ENCODE peak calls at places on chromosome 1, in nine cellular contexts. P is mammary epithelial cell, E is uterus, C is heart right ventricle, V is adrenal gland, S is nephron progenitor cell, N is HFF-Myc, R is cardiac muscle cell, A is kidney epithelial cell. W is an unnamed sample.

GRCh38 chr1:34885405-34886247 is 26.1 kb upstream of the SMIM12 start:
- DNase-seq in V (peak), P (no peak), S (peak), N (no peak), A (no peak), E (peak), C (peak), R (peak), W (no peak)

GRCh38 chr1:229024528-229025119 is 246.3 kb upstream of the RAB4A start:
- DNase-seq in A (peak), C (no peak), E (peak), R (no peak), S (no peak), V (peak), P (peak), N (peak), W (peak)

GRCh38 chr1:248905662-248905948 is 430 bp upstream of the PGBD2 start:
- DNase-seq in V (no peak), A (no peak), N (no peak), R (no peak), P (no peak), C (no peak), E (no peak), S (no peak), W (no peak)

GRCh38 chr1:64561993-64562392 is 92.1 kb downstream of the CACHD1 start:
- DNase-seq in V (no peak), N (no peak), A (no peak), R (no peak), P (no peak), C (no peak), E (no peak), S (no peak), W (no peak)

GRCh38 chr1:228416217-228416971 is at the start of gene TRIM17:
- DNase-seq in V (no peak), P (no peak), R (peak), C (no peak), E (no peak), A (no peak), N (no peak), S (peak), W (no peak)

GRCh38 chr1:31812158-31812829 is 3.5 kb downstream of the SPOCD1 start:
- DNase-seq in P (no peak), E (no peak), N (no peak), V (peak), S (no peak), R (no peak), A (no peak), C (no peak), W (no peak)

GRCh38 chr1:206508956-206509355 is 1.6 kb downstream of the RASSF5 start:
- DNase-seq in P (no peak), N (no peak), R (peak), C (no peak), A (no peak), E (no peak), V (no peak), S (no peak), W (no peak)

GRCh38 chr1:169245706-169246105 is 121.9 kb downstream of the NME7 start:
- DNase-seq in P (no peak), S (no peak), N (no peak), C (no peak), V (no peak), R (no peak), E (no peak), A (no peak), W (no peak)

GRCh38 chr1:223022641-223023473 is 120.2 kb downstream of the TLR5 start:
- DNase-seq in N (no peak), E (no peak), V (no peak), C (peak), R (no peak), S (peak), A (no peak), P (no peak), W (no peak)

GRCh38 chr1:240237305-240237721 is 145.6 kb downstream of the FMN2 start:
- DNase-seq in S (no peak), C (no peak), N (peak), V (no peak), R (peak), P (no peak), E (no peak), A (no peak), W (no peak)

GRCh38 chr1:204567067-204567466 is 50.9 kb downstream of the MDM4 start:
- DNase-seq in A (no peak), N (no peak), P (no peak), C (no peak), E (no peak), S (no peak), R (no peak), V (no peak), W (no peak)

GRCh38 chr1:179437171-179437570 is 71.4 kb downstream of the AXDND1 start:
- DNase-seq in N (no peak), S (no peak), A (no peak), V (no peak), R (no peak), P (no peak), C (no peak), E (no peak), W (no peak)

GRCh38 chr1:29808141-29808995 is 572.0 kb downstream of the PTPRU start:
- DNase-seq in E (peak), S (no peak), A (no peak), V (peak), P (no peak), R (no peak), N (no peak), C (no peak), W (no peak)

GRCh38 chr1:111346089-111346885 is 55.6 kb downstream of the CHIA start:
- DNase-seq in P (peak), C (peak), V (peak), E (peak), S (peak), A (peak), R (peak), N (peak), W (peak)

GRCh38 chr1:32765561-32766327 is 51.4 kb downstream of the YARS1 start:
- DNase-seq in N (no peak), A (no peak), C (no peak), P (no peak), S (peak), V (peak), R (no peak), E (no peak), W (no peak)

GRCh38 chr1:229420224-229420623 is 13.7 kb downstream of the ACTA1 start:
- DNase-seq in S (no peak), E (no peak), P (no peak), C (no peak), R (no peak), V (no peak), A (no peak), N (no peak), W (no peak)

GRCh38 chr1:9596419-9597123 is 7.9 kb downstream of the TMEM201 start:
- DNase-seq in R (no peak), V (no peak), C (no peak), E (no peak), A (no peak), S (no peak), P (no peak), N (no peak), W (no peak)

GRCh38 chr1:24981632-24982007 is 51.5 kb upstream of the RUNX3 start:
- DNase-seq in R (no peak), E (no peak), V (no peak), P (no peak), S (no peak), C (no peak), N (no peak), A (no peak), W (no peak)

GRCh38 chr1:59570524-59570923 is 244.2 kb upstream of the HOOK1 start:
- DNase-seq in E (no peak), N (no peak), C (no peak), R (no peak), S (no peak), V (no peak), A (no peak), P (no peak), W (no peak)

GRCh38 chr1:85289207-85289847 is 12.9 kb upstream of the BCL10 start:
- DNase-seq in A (peak), V (no peak), R (no peak), E (no peak), C (no peak), S (no peak), N (peak), P (peak), W (no peak)

GRCh38 chr1:189654906-189655305 is 822.8 kb downstream of the BRINP3 start:
- DNase-seq in P (peak), R (no peak), N (no peak), S (no peak), C (no peak), A (no peak), E (no peak), V (no peak), W (no peak)

GRCh38 chr1:63463248-63463647 is 59.8 kb downstream of the ITGB3BP start:
- DNase-seq in C (no peak), S (no peak), E (no peak), V (no peak), N (no peak), R (no peak), P (peak), A (no peak), W (no peak)

GRCh38 chr1:41547336-41547735 is 62.9 kb upstream of the EDN2 start:
- DNase-seq in R (no peak), C (no peak), E (peak), A (no peak), N (no peak), P (no peak), V (no peak), S (no peak), W (no peak)

GRCh38 chr1:39877231-39877778 is 6.0 kb downstream of the TRIT1 start:
- DNase-seq in R (no peak), C (no peak), P (no peak), S (no peak), A (no peak), E (no peak), N (no peak), V (no peak), W (no peak)

GRCh38 chr1:16167331-16168143 is 11.7 kb upstream of the EPHA2 start:
- DNase-seq in C (no peak), P (no peak), A (no peak), V (no peak), E (peak), S (peak), N (no peak), R (peak), W (no peak)

GRCh38 chr1:208977861-208978260 is 605.7 kb upstream of the CAMK1G start:
- DNase-seq in E (no peak), P (peak), V (no peak), A (no peak), R (no peak), N (no peak), C (no peak), S (no peak), W (no peak)

GRCh38 chr1:5901841-5902240 is 90.4 kb downstream of the NPHP4 start:
- DNase-seq in A (no peak), N (no peak), E (no peak), P (no peak), S (no peak), R (no peak), C (no peak), V (no peak), W (no peak)

GRCh38 chr1:147847831-147848230 is 54.8 kb upstream of the GJA8 start:
- DNase-seq in C (no peak), A (no peak), V (no peak), S (no peak), P (no peak), E (no peak), R (peak), N (no peak), W (no peak)

GRCh38 chr1:37387854-37388253 is 86.5 kb upstream of the ZC3H12A start:
- DNase-seq in V (no peak), R (no peak), E (no peak), N (no peak), S (no peak), A (no peak), P (no peak), C (no peak), W (no peak)

GRCh38 chr1:180415985-180416633 is 86.3 kb downstream of the ACBD6 start:
- DNase-seq in S (no peak), C (no peak), A (no peak), E (no peak), V (no peak), N (no peak), P (peak), R (peak), W (no peak)

GRCh38 chr1:10320336-10320735 is 78.5 kb upstream of the PGD start:
- DNase-seq in R (no peak), P (no peak), N (no peak), V (no peak), E (no peak), S (no peak), C (no peak), A (no peak), W (no peak)

GRCh38 chr1:156461781-156462647 is 38.6 kb downstream of the MEF2D start:
- DNase-seq in P (no peak), E (no peak), R (no peak), C (no peak), S (no peak), A (no peak), V (no peak), N (no peak), W (no peak)

GRCh38 chr1:161127649-161128048 is 4.8 kb downstream of the DEDD start:
- DNase-seq in S (no peak), A (no peak), V (no peak), E (no peak), P (no peak), C (no peak), R (no peak), N (no peak), W (no peak)

GRCh38 chr1:205631010-205631726 is 643 bp downstream of the ELK4 start:
- DNase-seq in C (peak), S (peak), P (peak), A (no peak), R (peak), E (peak), N (peak), V (peak), W (peak)

GRCh38 chr1:31655104-31655503 is 10.4 kb upstream of the PEF1 start:
- DNase-seq in R (no peak), V (no peak), C (no peak), N (no peak), S (no peak), E (no peak), A (no peak), P (no peak), W (no peak)

GRCh38 chr1:185315364-185316108 is 1.5 kb downstream of the IVNS1ABP start:
- DNase-seq in S (no peak), C (no peak), E (no peak), V (no peak), P (no peak), A (no peak), N (no peak), R (peak), W (no peak)

GRCh38 chr1:85179517-85179916 is 21.3 kb downstream of the SYDE2 start:
- DNase-seq in V (no peak), A (no peak), S (no peak), C (no peak), P (no peak), R (no peak), E (no peak), N (no peak), W (no peak)

GRCh38 chr1:9878421-9878820 is 31.6 kb downstream of the CTNNBIP1 start:
- DNase-seq in C (no peak), N (no peak), R (no peak), V (no peak), A (no peak), P (no peak), E (no peak), S (no peak), W (no peak)

GRCh38 chr1:183228650-183229220 is 42.7 kb downstream of the LAMC2 start:
- DNase-seq in N (no peak), C (no peak), P (no peak), A (no peak), R (peak), V (no peak), E (no peak), S (no peak), W (no peak)

GRCh38 chr1:203450541-203451149 is 25.0 kb upstream of the PRELP start:
- DNase-seq in N (no peak), S (no peak), A (no peak), R (no peak), E (no peak), P (no peak), C (no peak), V (no peak), W (no peak)
- TF ChIP-seq CTCF in N (no peak), S (no peak), A (no peak), R (no peak), E (no peak), P (no peak), C (no peak), V (no peak), W (no peak)

GRCh38 chr1:166822385-166822784 is 16.9 kb upstream of the POGK start:
- DNase-seq in R (no peak), S (no peak), E (no peak), A (no peak), P (no peak), N (no peak), C (no peak), V (no peak), W (no peak)
- TF ChIP-seq CTCF in R (peak), S (peak), E (no peak), A (no peak), P (peak), N (peak), C (no peak), V (no peak), W (no peak)

GRCh38 chr1:66353207-66353606 is 180.7 kb upstream of the SGIP1 start:
- DNase-seq in P (no peak), V (no peak), N (no peak), A (no peak), S (no peak), R (no peak), E (no peak), C (no peak), W (no peak)

GRCh38 chr1:66350001-66350547 is 183.9 kb upstream of the SGIP1 start:
- DNase-seq in V (no peak), C (no peak), P (peak), A (no peak), N (no peak), S (no peak), E (no peak), R (no peak), W (no peak)

GRCh38 chr1:66352783-66353182 is 181.2 kb upstream of the SGIP1 start:
- DNase-seq in P (no peak), C (no peak), N (no peak), S (no peak), R (no peak), E (no peak), V (no peak), A (no peak), W (no peak)

GRCh38 chr1:66351913-66352312 is 182.0 kb upstream of the SGIP1 start:
- DNase-seq in V (no peak), A (no peak), N (no peak), E (no peak), C (no peak), P (no peak), S (no peak), R (no peak), W (no peak)

DNA sequence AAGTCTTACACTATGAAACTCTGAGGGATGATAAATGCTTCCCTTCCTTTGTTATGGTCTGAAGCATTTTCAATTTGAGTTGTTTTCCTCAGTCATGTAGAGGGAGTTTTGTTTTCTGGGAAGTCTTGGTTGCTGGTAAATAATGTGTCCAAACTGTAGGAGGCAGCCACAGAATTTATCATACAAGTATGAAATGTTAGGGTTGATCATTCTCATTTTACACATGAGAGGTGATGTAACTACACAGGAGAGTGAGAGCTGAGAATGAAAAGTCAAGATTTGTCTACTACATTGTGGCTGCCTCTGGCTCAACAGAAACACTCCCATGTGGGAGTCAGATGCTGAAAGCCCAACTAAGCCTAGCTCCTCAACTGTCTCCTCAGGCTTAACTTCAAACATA is 182.5 kb upstream of the SGIP1 start:
- DNase-seq in S (no peak), R (no peak), N (no peak), P (no peak), E (no peak), C (no peak), A (no peak), V (no peak), W (no peak)
- TF ChIP-seq CTCF in S (no peak), R (peak), N (no peak), P (no peak), E (no peak), C (no peak), A (no peak), V (no peak), W (no peak)

GRCh38 chr1:196029410-196029809 is 578.8 kb downstream of the KCNT2 start:
- DNase-seq in P (no peak), V (no peak), E (no peak), R (no peak), S (no peak), C (no peak), A (no peak), N (no peak), W (no peak)
- TF ChIP-seq CTCF in P (no peak), V (no peak), E (no peak), R (no peak), S (no peak), C (no peak), A (no peak), N (no peak), W (no peak)

DNA sequence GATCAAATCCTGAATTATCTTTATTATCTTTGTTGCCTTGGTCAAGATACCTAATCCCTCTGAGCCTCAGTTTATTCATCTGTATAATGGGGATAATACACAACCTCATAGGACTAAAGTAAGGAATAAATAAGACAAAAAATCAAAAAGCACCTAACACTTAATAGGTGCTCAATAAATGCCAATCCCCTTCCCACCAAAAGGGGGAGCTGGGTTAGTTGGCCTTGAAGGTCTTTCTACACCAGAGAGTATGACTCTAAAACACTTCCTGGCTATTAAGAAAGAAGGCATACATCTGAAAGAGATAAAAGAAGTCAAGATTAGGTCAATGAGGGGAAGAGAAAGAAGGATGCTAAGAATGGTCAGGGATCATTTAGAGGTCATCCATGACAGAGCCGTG is 11.1 kb downstream of the VSIG8 start:
- DNase-seq in P (no peak), E (no peak), C (no peak), S (no peak), V (no peak), R (no peak), A (no peak), N (no peak), W (no peak)
- TF ChIP-seq CTCF in P (peak), E (no peak), C (no peak), S (no peak), V (peak), R (peak), A (no peak), N (no peak), W (no peak)

GRCh38 chr1:114428083-114428754 is 82.8 kb downstream of the TRIM33 start:
- DNase-seq in N (no peak), V (no peak), R (peak), S (no peak), P (no peak), A (no peak), C (no peak), E (no peak), W (no peak)
- TF ChIP-seq CTCF in N (peak), V (peak), R (peak), S (no peak), P (peak), A (peak), C (no peak), E (peak), W (no peak)

GRCh38 chr1:54600947-54601725 is 22.2 kb downstream of the FAM151A start:
- DNase-seq in C (no peak), A (no peak), S (peak), R (no peak), V (no peak), N (no peak), P (no peak), E (no peak), W (no peak)
- TF ChIP-seq CTCF in C (no peak), A (no peak), S (no peak), R (no peak), V (no peak), N (no peak), P (no peak), E (no peak), W (no peak)

GRCh38 chr1:19825298-19825697 is 10.2 kb upstream of the RNF186 start:
- DNase-seq in P (no peak), S (no peak), E (no peak), R (peak), A (no peak), C (no peak), N (no peak), V (no peak), W (no peak)
- TF ChIP-seq CTCF in P (no peak), S (no peak), E (no peak), R (no peak), A (no peak), C (no peak), N (no peak), V (no peak), W (no peak)

GRCh38 chr1:46528297-46528955 is 23.0 kb downstream of the KNCN start:
- DNase-seq in P (no peak), A (no peak), C (no peak), R (peak), E (no peak), S (no peak), N (no peak), V (no peak), W (no peak)
- TF ChIP-seq CTCF in P (no peak), A (no peak), C (no peak), R (peak), E (no peak), S (no peak), N (peak), V (peak), W (no peak)

W was measured in omental fat pad.